ENCODE peak calls at places on chromosomes 3 and 15, in ten cellular contexts. One of them, this sample, is unnamed.

GRCh38 chr3:94032187-94032586 is 3.8 kb upstream of the STX19 start:
- DNase-seq in heart left ventricle: no peak
- DNase-seq in BE2C: no peak
- DNase-seq in body of pancreas: no peak
- DNase-seq in colonic mucosa: no peak
- DNase-seq in astrocyte: peak; percentile 72
- DNase-seq in CD8-positive, alpha-beta T cell: no peak
- DNase-seq in SK-N-SH: no peak
- DNase-seq in HFFc6: peak; percentile 17
- DNase-seq in left ventricle myocardium inferior: no peak
- DNase-seq in this sample: no peak

GRCh38 chr3:23277688-23278087 is 74.6 kb downstream of the UBE2E2 start:
- DNase-seq in heart left ventricle: no peak
- DNase-seq in BE2C: no peak
- DNase-seq in body of pancreas: no peak
- DNase-seq in colonic mucosa: no peak
- DNase-seq in astrocyte: no peak
- DNase-seq in CD8-positive, alpha-beta T cell: no peak
- DNase-seq in SK-N-SH: no peak
- DNase-seq in HFFc6: no peak
- DNase-seq in left ventricle myocardium inferior: no peak
- DNase-seq in this sample: no peak

GRCh38 chr3:51719413-51720025 is 12.7 kb downstream of the GRM2 start:
- DNase-seq in heart left ventricle: no peak
- DNase-seq in BE2C: no peak
- DNase-seq in body of pancreas: no peak
- DNase-seq in colonic mucosa: no peak
- DNase-seq in astrocyte: no peak
- DNase-seq in CD8-positive, alpha-beta T cell: no peak
- DNase-seq in SK-N-SH: peak; percentile 45
- DNase-seq in HFFc6: no peak
- DNase-seq in left ventricle myocardium inferior: no peak
- DNase-seq in this sample: no peak

GRCh38 chr15:63044645-63045437 is 2.3 kb downstream of the TPM1 start:
- DNase-seq in heart left ventricle: peak; percentile 61
- DNase-seq in BE2C: no peak
- DNase-seq in body of pancreas: no peak
- DNase-seq in colonic mucosa: peak; percentile 50
- DNase-seq in astrocyte: peak; percentile 62
- DNase-seq in CD8-positive, alpha-beta T cell: no peak
- DNase-seq in SK-N-SH: no peak
- DNase-seq in HFFc6: peak; percentile 56
- DNase-seq in left ventricle myocardium inferior: peak; percentile 55
- DNase-seq in this sample: no peak

GRCh38 chr15:60993948-60994347 is 235.2 kb downstream of the RORA start:
- DNase-seq in heart left ventricle: no peak
- DNase-seq in BE2C: no peak
- DNase-seq in body of pancreas: no peak
- DNase-seq in colonic mucosa: no peak
- DNase-seq in astrocyte: no peak
- DNase-seq in CD8-positive, alpha-beta T cell: no peak
- DNase-seq in SK-N-SH: no peak
- DNase-seq in HFFc6: no peak
- DNase-seq in left ventricle myocardium inferior: no peak
- DNase-seq in this sample: no peak

GRCh38 chr15:60695713-60696522 is 217.0 kb upstream of the ICE2 start:
- DNase-seq in heart left ventricle: no peak
- DNase-seq in BE2C: no peak
- DNase-seq in body of pancreas: no peak
- DNase-seq in colonic mucosa: no peak
- DNase-seq in astrocyte: peak; percentile 47
- DNase-seq in CD8-positive, alpha-beta T cell: no peak
- DNase-seq in SK-N-SH: no peak
- DNase-seq in HFFc6: no peak
- DNase-seq in left ventricle myocardium inferior: no peak
- DNase-seq in this sample: no peak

GRCh38 chr3:197961582-197961945 is 1.5 kb downstream of the LMLN start:
- DNase-seq in heart left ventricle: no peak
- DNase-seq in BE2C: no peak
- DNase-seq in body of pancreas: no peak
- DNase-seq in colonic mucosa: no peak
- DNase-seq in astrocyte: no peak
- DNase-seq in CD8-positive, alpha-beta T cell: no peak
- DNase-seq in SK-N-SH: no peak
- DNase-seq in HFFc6: no peak
- DNase-seq in left ventricle myocardium inferior: no peak
- DNase-seq in this sample: no peak

GRCh38 chr15:37134244-37134643 is 33.9 kb upstream of the MEIS2 start:
- DNase-seq in heart left ventricle: no peak
- DNase-seq in BE2C: no peak
- DNase-seq in body of pancreas: no peak
- DNase-seq in colonic mucosa: no peak
- DNase-seq in astrocyte: no peak
- DNase-seq in CD8-positive, alpha-beta T cell: no peak
- DNase-seq in SK-N-SH: no peak
- DNase-seq in HFFc6: no peak
- DNase-seq in left ventricle myocardium inferior: no peak
- DNase-seq in this sample: no peak

GRCh38 chr3:145842302-145842897 is 318.6 kb downstream of the PLOD2 start:
- DNase-seq in heart left ventricle: no peak
- DNase-seq in BE2C: no peak
- DNase-seq in body of pancreas: no peak
- DNase-seq in colonic mucosa: no peak
- DNase-seq in astrocyte: no peak
- DNase-seq in CD8-positive, alpha-beta T cell: no peak
- DNase-seq in SK-N-SH: no peak
- DNase-seq in HFFc6: no peak
- DNase-seq in left ventricle myocardium inferior: no peak
- DNase-seq in this sample: no peak

GRCh38 chr15:45022871-45023658 is at the start of gene SORD:
- DNase-seq in heart left ventricle: peak; percentile 94
- DNase-seq in BE2C: peak; percentile 100
- DNase-seq in body of pancreas: peak; percentile 94
- DNase-seq in colonic mucosa: peak; percentile 98
- DNase-seq in astrocyte: peak; percentile 60
- DNase-seq in CD8-positive, alpha-beta T cell: peak; percentile 90
- DNase-seq in SK-N-SH: peak; percentile 99
- DNase-seq in HFFc6: peak; percentile 69
- DNase-seq in left ventricle myocardium inferior: peak; percentile 95
- DNase-seq in this sample: peak; percentile 96

GRCh38 chr15:57892181-57892580 is 173.3 kb downstream of the ALDH1A2 start:
- DNase-seq in heart left ventricle: no peak
- DNase-seq in BE2C: no peak
- DNase-seq in body of pancreas: no peak
- DNase-seq in colonic mucosa: no peak
- DNase-seq in astrocyte: no peak
- DNase-seq in CD8-positive, alpha-beta T cell: no peak
- DNase-seq in SK-N-SH: no peak
- DNase-seq in HFFc6: peak; percentile 43
- DNase-seq in left ventricle myocardium inferior: no peak
- DNase-seq in this sample: no peak

GRCh38 chr3:87120850-87121249 is 106.3 kb upstream of the CHMP2B start:
- DNase-seq in heart left ventricle: no peak
- DNase-seq in BE2C: no peak
- DNase-seq in body of pancreas: no peak
- DNase-seq in colonic mucosa: no peak
- DNase-seq in astrocyte: no peak
- DNase-seq in CD8-positive, alpha-beta T cell: no peak
- DNase-seq in SK-N-SH: no peak
- DNase-seq in HFFc6: no peak
- DNase-seq in left ventricle myocardium inferior: no peak
- DNase-seq in this sample: no peak

DNA sequence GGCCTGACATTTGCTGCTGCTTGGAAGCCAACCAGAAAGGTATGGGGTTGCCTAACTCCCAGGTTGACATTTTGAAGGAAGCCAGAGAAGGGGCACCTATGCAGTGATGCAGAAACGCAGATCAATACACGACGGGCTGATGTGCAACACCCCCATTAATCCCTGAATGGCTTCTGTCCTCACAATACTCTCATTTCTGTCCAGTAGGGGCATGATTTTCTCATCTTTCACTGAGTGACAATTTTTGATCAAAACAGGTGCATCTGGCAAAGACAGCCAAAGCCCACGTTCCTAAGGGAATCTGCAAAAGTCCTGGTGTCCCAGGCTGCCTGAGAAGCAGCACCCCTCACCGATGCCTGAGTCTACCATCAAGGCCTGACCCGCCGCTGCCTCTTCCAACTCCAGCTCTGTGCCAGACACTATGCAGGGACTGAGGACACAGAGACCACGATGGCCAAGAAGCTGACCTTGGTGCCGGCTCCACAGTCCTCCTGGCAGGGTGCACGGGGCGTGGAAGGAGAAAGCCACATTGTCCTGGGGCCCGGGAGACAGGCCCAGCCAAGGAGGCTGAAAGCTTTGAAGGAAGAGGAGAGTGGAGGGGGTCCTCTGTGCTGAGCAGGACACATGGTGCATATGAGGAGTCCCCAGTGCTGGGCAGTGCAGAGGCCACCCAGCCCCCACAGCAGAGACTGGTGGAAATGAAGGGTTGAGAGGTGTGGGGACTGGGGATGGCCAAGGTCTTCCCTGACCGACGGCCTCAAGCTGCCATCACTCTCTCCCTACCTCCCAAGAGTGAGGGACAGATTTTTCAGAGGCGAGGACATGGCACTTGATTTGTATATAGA is 159.6 kb downstream of the NUP210 start:
- DNase-seq in heart left ventricle: no peak
- DNase-seq in BE2C: no peak
- DNase-seq in body of pancreas: no peak
- DNase-seq in colonic mucosa: no peak
- DNase-seq in astrocyte: no peak
- DNase-seq in CD8-positive, alpha-beta T cell: no peak
- DNase-seq in SK-N-SH: no peak
- DNase-seq in HFFc6: no peak
- DNase-seq in left ventricle myocardium inferior: no peak
- DNase-seq in this sample: no peak
- TF ChIP-seq CTCF in heart left ventricle: no peak
- TF ChIP-seq CTCF in BE2C: peak; percentile 32
- TF ChIP-seq CTCF in body of pancreas: no peak
- TF ChIP-seq CTCF in colonic mucosa: no peak
- TF ChIP-seq CTCF in astrocyte: no peak
- TF ChIP-seq CTCF in CD8-positive, alpha-beta T cell: no peak
- TF ChIP-seq CTCF in SK-N-SH: peak; percentile 26
- TF ChIP-seq CTCF in HFFc6: peak; percentile 53
- TF ChIP-seq CTCF in left ventricle myocardium inferior: no peak
- TF ChIP-seq CTCF in this sample: peak; percentile 38

DNA sequence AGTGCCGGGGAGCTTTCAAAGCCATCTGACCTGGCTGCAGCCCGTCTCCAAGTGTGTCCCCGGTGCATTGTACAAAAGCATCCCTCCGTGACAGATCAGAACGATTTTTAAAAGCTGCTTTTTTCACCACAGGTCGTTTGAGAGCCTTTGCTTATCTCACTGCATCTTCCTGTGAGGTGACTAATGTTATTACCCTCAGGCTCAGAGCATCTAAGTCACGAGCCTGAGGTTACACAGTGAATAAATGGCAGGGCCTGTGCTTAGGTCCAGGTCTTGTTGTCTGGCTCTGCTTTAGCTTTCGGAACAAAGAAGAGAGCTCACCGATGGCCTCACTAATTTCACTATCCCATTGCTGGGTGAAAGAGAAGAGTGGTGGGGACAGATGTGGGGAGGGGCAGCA is 83.3 kb downstream of the SEC22A start:
- DNase-seq in heart left ventricle: no peak
- DNase-seq in BE2C: no peak
- DNase-seq in body of pancreas: no peak
- DNase-seq in colonic mucosa: no peak
- DNase-seq in astrocyte: no peak
- DNase-seq in CD8-positive, alpha-beta T cell: no peak
- DNase-seq in SK-N-SH: no peak
- DNase-seq in HFFc6: peak; percentile 46
- DNase-seq in left ventricle myocardium inferior: no peak
- DNase-seq in this sample: no peak
- TF ChIP-seq CTCF in heart left ventricle: no peak
- TF ChIP-seq CTCF in BE2C: no peak
- TF ChIP-seq CTCF in body of pancreas: no peak
- TF ChIP-seq CTCF in colonic mucosa: no peak
- TF ChIP-seq CTCF in astrocyte: no peak
- TF ChIP-seq CTCF in CD8-positive, alpha-beta T cell: no peak
- TF ChIP-seq CTCF in SK-N-SH: no peak
- TF ChIP-seq CTCF in HFFc6: no peak
- TF ChIP-seq CTCF in left ventricle myocardium inferior: no peak
- TF ChIP-seq CTCF in this sample: no peak

GRCh38 chr3:79724206-79724605 is 43.6 kb downstream of the ROBO1 start:
- DNase-seq in heart left ventricle: no peak
- DNase-seq in BE2C: peak; percentile 43
- DNase-seq in body of pancreas: no peak
- DNase-seq in colonic mucosa: no peak
- DNase-seq in astrocyte: no peak
- DNase-seq in CD8-positive, alpha-beta T cell: no peak
- DNase-seq in SK-N-SH: no peak
- DNase-seq in HFFc6: no peak
- DNase-seq in left ventricle myocardium inferior: no peak
- DNase-seq in this sample: no peak
- TF ChIP-seq CTCF in heart left ventricle: no peak
- TF ChIP-seq CTCF in BE2C: peak; percentile 74
- TF ChIP-seq CTCF in body of pancreas: no peak
- TF ChIP-seq CTCF in colonic mucosa: no peak
- TF ChIP-seq CTCF in astrocyte: no peak
- TF ChIP-seq CTCF in CD8-positive, alpha-beta T cell: no peak
- TF ChIP-seq CTCF in SK-N-SH: peak; percentile 18
- TF ChIP-seq CTCF in HFFc6: no peak
- TF ChIP-seq CTCF in left ventricle myocardium inferior: no peak
- TF ChIP-seq CTCF in this sample: peak; percentile 38

GRCh38 chr15:77620297-77620696 is 12.4 kb downstream of the LINGO1 start:
- DNase-seq in heart left ventricle: no peak
- DNase-seq in BE2C: no peak
- DNase-seq in body of pancreas: no peak
- DNase-seq in colonic mucosa: no peak
- DNase-seq in astrocyte: no peak
- DNase-seq in CD8-positive, alpha-beta T cell: no peak
- DNase-seq in SK-N-SH: peak; percentile 60
- DNase-seq in HFFc6: no peak
- DNase-seq in left ventricle myocardium inferior: no peak
- DNase-seq in this sample: no peak

GRCh38 chr15:77616072-77616471 is 16.6 kb downstream of the LINGO1 start:
- DNase-seq in heart left ventricle: no peak
- DNase-seq in BE2C: no peak
- DNase-seq in body of pancreas: no peak
- DNase-seq in colonic mucosa: no peak
- DNase-seq in astrocyte: no peak
- DNase-seq in CD8-positive, alpha-beta T cell: no peak
- DNase-seq in SK-N-SH: no peak
- DNase-seq in HFFc6: no peak
- DNase-seq in left ventricle myocardium inferior: no peak
- DNase-seq in this sample: no peak

GRCh38 chr15:77615472-77615871 is 17.2 kb downstream of the LINGO1 start:
- DNase-seq in heart left ventricle: no peak
- DNase-seq in BE2C: no peak
- DNase-seq in body of pancreas: no peak
- DNase-seq in colonic mucosa: no peak
- DNase-seq in astrocyte: no peak
- DNase-seq in CD8-positive, alpha-beta T cell: no peak
- DNase-seq in SK-N-SH: no peak
- DNase-seq in HFFc6: no peak
- DNase-seq in left ventricle myocardium inferior: no peak
- DNase-seq in this sample: no peak

GRCh38 chr15:77619883-77620282 is 12.8 kb downstream of the LINGO1 start:
- DNase-seq in heart left ventricle: no peak
- DNase-seq in BE2C: no peak
- DNase-seq in body of pancreas: no peak
- DNase-seq in colonic mucosa: no peak
- DNase-seq in astrocyte: no peak
- DNase-seq in CD8-positive, alpha-beta T cell: no peak
- DNase-seq in SK-N-SH: no peak
- DNase-seq in HFFc6: no peak
- DNase-seq in left ventricle myocardium inferior: no peak
- DNase-seq in this sample: no peak

GRCh38 chr15:77617507-77618285 is 15.0 kb downstream of the LINGO1 start:
- DNase-seq in heart left ventricle: no peak
- DNase-seq in BE2C: no peak
- DNase-seq in body of pancreas: no peak
- DNase-seq in colonic mucosa: peak; percentile 39
- DNase-seq in astrocyte: no peak
- DNase-seq in CD8-positive, alpha-beta T cell: no peak
- DNase-seq in SK-N-SH: no peak
- DNase-seq in HFFc6: peak; percentile 28
- DNase-seq in left ventricle myocardium inferior: no peak
- DNase-seq in this sample: no peak
- TF ChIP-seq CTCF in heart left ventricle: no peak
- TF ChIP-seq CTCF in BE2C: peak; percentile 57
- TF ChIP-seq CTCF in body of pancreas: peak; percentile 19
- TF ChIP-seq CTCF in colonic mucosa: peak; percentile 34
- TF ChIP-seq CTCF in astrocyte: no peak
- TF ChIP-seq CTCF in CD8-positive, alpha-beta T cell: no peak
- TF ChIP-seq CTCF in SK-N-SH: peak; percentile 47
- TF ChIP-seq CTCF in HFFc6: peak; percentile 72
- TF ChIP-seq CTCF in left ventricle myocardium inferior: peak; percentile 36
- TF ChIP-seq CTCF in this sample: peak; percentile 56

This sample was measured in neural crest cell.